ENCODE peak calls at places on chromosome 9, in eight cellular contexts. One of them, this sample, is unnamed.

GRCh38 chr9:130315446-130316226 is 50.1 kb downstream of the HMCN2 start:
- DNase-seq in epithelial cell of esophagus: no peak
- DNase-seq in NCI-H2029 treated with DMSO at 0.1 percent for 48 hours: no peak
- DNase-seq in NCI-H510A: no peak
- DNase-seq in stimulated activated CD4-positive, alpha-beta T cell treated with anti-CD3 and anti-CD28 coated beads, TNF-alpha, amount 100 ng/mL, for 24 hours: no peak
- DNase-seq in GM12891: no peak
- DNase-seq in WTC11: no peak
- DNase-seq in hepatic stellate cell: no peak
- DNase-seq in this sample: no peak

GRCh38 chr9:98484218-98484617 is 224.5 kb downstream of the GABBR2 start:
- DNase-seq in WTC11: no peak
- DNase-seq in NCI-H510A: no peak
- DNase-seq in GM12891: no peak
- DNase-seq in stimulated activated CD4-positive, alpha-beta T cell treated with anti-CD3 and anti-CD28 coated beads, TNF-alpha, amount 100 ng/mL, for 24 hours: no peak
- DNase-seq in NCI-H2029 treated with DMSO at 0.1 percent for 48 hours: no peak
- DNase-seq in hepatic stellate cell: peak
- DNase-seq in epithelial cell of esophagus: no peak
- DNase-seq in this sample: no peak

GRCh38 chr9:120152295-120152694 is 427.7 kb downstream of the CDK5RAP2 start:
- DNase-seq in NCI-H2029 treated with DMSO at 0.1 percent for 48 hours: no peak
- DNase-seq in NCI-H510A: no peak
- DNase-seq in WTC11: peak
- DNase-seq in GM12891: no peak
- DNase-seq in stimulated activated CD4-positive, alpha-beta T cell treated with anti-CD3 and anti-CD28 coated beads, TNF-alpha, amount 100 ng/mL, for 24 hours: no peak
- DNase-seq in hepatic stellate cell: no peak
- DNase-seq in epithelial cell of esophagus: no peak
- DNase-seq in this sample: no peak

GRCh38 chr9:36924071-36924470 is 110.0 kb downstream of the PAX5 start:
- DNase-seq in WTC11: no peak
- DNase-seq in NCI-H2029 treated with DMSO at 0.1 percent for 48 hours: no peak
- DNase-seq in NCI-H510A: no peak
- DNase-seq in stimulated activated CD4-positive, alpha-beta T cell treated with anti-CD3 and anti-CD28 coated beads, TNF-alpha, amount 100 ng/mL, for 24 hours: peak
- DNase-seq in hepatic stellate cell: peak
- DNase-seq in GM12891: no peak
- DNase-seq in epithelial cell of esophagus: peak
- DNase-seq in this sample: peak

GRCh38 chr9:38195737-38196161 is 126.7 kb upstream of the SHB start:
- DNase-seq in NCI-H510A: no peak
- DNase-seq in hepatic stellate cell: no peak
- DNase-seq in stimulated activated CD4-positive, alpha-beta T cell treated with anti-CD3 and anti-CD28 coated beads, TNF-alpha, amount 100 ng/mL, for 24 hours: no peak
- DNase-seq in WTC11: no peak
- DNase-seq in epithelial cell of esophagus: no peak
- DNase-seq in NCI-H2029 treated with DMSO at 0.1 percent for 48 hours: no peak
- DNase-seq in GM12891: no peak
- DNase-seq in this sample: no peak

GRCh38 chr9:108844391-108844790 is 11.4 kb downstream of the ACTL7B start:
- DNase-seq in epithelial cell of esophagus: no peak
- DNase-seq in hepatic stellate cell: no peak
- DNase-seq in WTC11: no peak
- DNase-seq in NCI-H510A: no peak
- DNase-seq in stimulated activated CD4-positive, alpha-beta T cell treated with anti-CD3 and anti-CD28 coated beads, TNF-alpha, amount 100 ng/mL, for 24 hours: no peak
- DNase-seq in NCI-H2029 treated with DMSO at 0.1 percent for 48 hours: no peak
- DNase-seq in GM12891: no peak
- DNase-seq in this sample: no peak

GRCh38 chr9:87148391-87149237 is 201.3 kb upstream of the GAS1 start:
- DNase-seq in NCI-H510A: no peak
- DNase-seq in epithelial cell of esophagus: peak
- DNase-seq in WTC11: peak
- DNase-seq in NCI-H2029 treated with DMSO at 0.1 percent for 48 hours: no peak
- DNase-seq in stimulated activated CD4-positive, alpha-beta T cell treated with anti-CD3 and anti-CD28 coated beads, TNF-alpha, amount 100 ng/mL, for 24 hours: no peak
- DNase-seq in GM12891: no peak
- DNase-seq in hepatic stellate cell: peak
- DNase-seq in this sample: peak

GRCh38 chr9:17653947-17654346 is 75.1 kb downstream of the SH3GL2 start:
- DNase-seq in GM12891: no peak
- DNase-seq in hepatic stellate cell: no peak
- DNase-seq in NCI-H510A: no peak
- DNase-seq in epithelial cell of esophagus: no peak
- DNase-seq in stimulated activated CD4-positive, alpha-beta T cell treated with anti-CD3 and anti-CD28 coated beads, TNF-alpha, amount 100 ng/mL, for 24 hours: no peak
- DNase-seq in NCI-H2029 treated with DMSO at 0.1 percent for 48 hours: no peak
- DNase-seq in WTC11: no peak
- DNase-seq in this sample: no peak

GRCh38 chr9:69325409-69326212 is 596 bp downstream of the ENTREP1 start:
- DNase-seq in GM12891: no peak
- DNase-seq in hepatic stellate cell: no peak
- DNase-seq in NCI-H2029 treated with DMSO at 0.1 percent for 48 hours: no peak
- DNase-seq in NCI-H510A: no peak
- DNase-seq in stimulated activated CD4-positive, alpha-beta T cell treated with anti-CD3 and anti-CD28 coated beads, TNF-alpha, amount 100 ng/mL, for 24 hours: no peak
- DNase-seq in WTC11: peak
- DNase-seq in epithelial cell of esophagus: peak
- DNase-seq in this sample: no peak

GRCh38 chr9:91589101-91589553 is 165.5 kb upstream of the NFIL3 start:
- DNase-seq in NCI-H510A: no peak
- DNase-seq in stimulated activated CD4-positive, alpha-beta T cell treated with anti-CD3 and anti-CD28 coated beads, TNF-alpha, amount 100 ng/mL, for 24 hours: no peak
- DNase-seq in WTC11: no peak
- DNase-seq in epithelial cell of esophagus: peak
- DNase-seq in GM12891: no peak
- DNase-seq in NCI-H2029 treated with DMSO at 0.1 percent for 48 hours: no peak
- DNase-seq in hepatic stellate cell: no peak
- DNase-seq in this sample: peak

GRCh38 chr9:98869078-98869745 is 61.7 kb downstream of the GALNT12 start:
- DNase-seq in epithelial cell of esophagus: no peak
- DNase-seq in NCI-H510A: no peak
- DNase-seq in WTC11: no peak
- DNase-seq in hepatic stellate cell: no peak
- DNase-seq in stimulated activated CD4-positive, alpha-beta T cell treated with anti-CD3 and anti-CD28 coated beads, TNF-alpha, amount 100 ng/mL, for 24 hours: no peak
- DNase-seq in GM12891: no peak
- DNase-seq in NCI-H2029 treated with DMSO at 0.1 percent for 48 hours: no peak
- DNase-seq in this sample: no peak

This sample was measured in MCF 10A.